ENCODE peak calls at places on chromosome 4, in seven cellular contexts. K is stimulated activated CD4-positive, alpha-beta T cell treated with anti-CD3 and anti-CD28 coated beads, Interleukin-15, amount 100 ng/mL, for 24 hours; Q is heart right ventricle; N is activated effector memory CD4-positive, alpha-beta T cell treated with Interleukin-2 at 50 U/mL for 16 hours; I is activated CD8-positive, alpha-beta T cell treated with anti-CD3 and anti-CD28 coated beads, Interleukin-2, amount 10 ng/mL, durations not matched to agents 7 days and 5 days; R is kidney; O is central memory CD8-positive, alpha-beta T cell. C is an unnamed sample.

GRCh38 chr4:151950993-151951726 is 190.4 kb upstream of the GATB start:
- DNase-seq in K (no peak), Q (no peak), N (no peak), I (no peak), R (no peak), O (no peak), C (no peak)

GRCh38 chr4:8911311-8912088 is 39.9 kb upstream of the HMX1 start:
- DNase-seq in K (no peak), Q (no peak), N (no peak), I (no peak), R (peak), O (peak), C (no peak)

GRCh38 chr4:1767770-1768366 is 25.2 kb upstream of the FGFR3 start:
- DNase-seq in K (peak), Q (no peak), N (no peak), I (no peak), R (no peak), O (no peak), C (no peak)

GRCh38 chr4:109406337-109406931 is 27.2 kb upstream of the SEC24B start:
- DNase-seq in K (peak), Q (no peak), N (no peak), I (peak), R (no peak), O (no peak), C (peak)

GRCh38 chr4:101977096-101977495 is 186.6 kb downstream of the BANK1 start:
- DNase-seq in K (no peak), Q (no peak), N (no peak), I (no peak), R (no peak), O (no peak), C (no peak)

GRCh38 chr4:84366111-84366510 is 133.0 kb downstream of the NKX6-1 start:
- DNase-seq in K (no peak), Q (no peak), N (no peak), I (no peak), R (no peak), O (no peak), C (no peak)

GRCh38 chr4:143362392-143363046 is 25.8 kb downstream of the GAB1 start:
- DNase-seq in K (no peak), Q (no peak), N (no peak), I (peak), R (no peak), O (no peak), C (peak)

GRCh38 chr4:80173387-80173786 is 23.9 kb upstream of the PRDM8 start:
- DNase-seq in K (peak), Q (no peak), N (no peak), I (peak), R (no peak), O (no peak), C (peak)

GRCh38 chr4:4613126-4613465 is 71.2 kb upstream of the STX18 start:
- DNase-seq in K (no peak), Q (no peak), N (no peak), I (no peak), R (no peak), O (no peak), C (no peak)

GRCh38 chr4:95660719-95661118 is 111.9 kb upstream of the UNC5C start:
- DNase-seq in K (no peak), Q (no peak), N (no peak), I (no peak), R (no peak), O (no peak), C (no peak)

GRCh38 chr4:103018391-103019318 is 850 bp downstream of the SLC9B1 start:
- DNase-seq in K (peak), Q (no peak), N (no peak), I (no peak), R (no peak), O (no peak), C (peak)

GRCh38 chr4:8272472-8273428 is 3.2 kb downstream of the HTRA3 start:
- DNase-seq in K (no peak), Q (peak), N (no peak), I (no peak), R (peak), O (no peak), C (no peak)

GRCh38 chr4:187175197-187175596 is 451.5 kb upstream of the FAT1 start:
- DNase-seq in K (no peak), Q (no peak), N (no peak), I (no peak), R (no peak), O (no peak), C (no peak)

GRCh38 chr4:797066-797465 is 28.9 kb downstream of the CPLX1 start:
- DNase-seq in K (no peak), Q (no peak), N (no peak), I (no peak), R (peak), O (no peak), C (no peak)

GRCh38 chr4:148124512-148124911 is 317.7 kb downstream of the NR3C2 start:
- DNase-seq in K (no peak), Q (no peak), N (no peak), I (no peak), R (no peak), O (no peak), C (no peak)

GRCh38 chr4:147596976-147597375 is 20.2 kb upstream of the TMEM184C start:
- DNase-seq in K (no peak), Q (no peak), N (no peak), I (no peak), R (no peak), O (no peak), C (no peak)

GRCh38 chr4:151236036-151236435 is 40.9 kb upstream of the PRSS48 start:
- DNase-seq in K (no peak), Q (no peak), N (no peak), I (no peak), R (no peak), O (no peak), C (no peak)

GRCh38 chr4:143185253-143186107 is 763 bp downstream of the USP38 start:
- DNase-seq in K (no peak), Q (no peak), N (peak), I (peak), R (peak), O (peak), C (peak)

GRCh38 chr4:25856756-25857155 is 6.0 kb downstream of the SEL1L3 start:
- DNase-seq in K (no peak), Q (no peak), N (no peak), I (no peak), R (no peak), O (no peak), C (no peak)

GRCh38 chr4:74408639-74409038 is 36.3 kb upstream of the AREG start:
- DNase-seq in K (no peak), Q (no peak), N (no peak), I (no peak), R (no peak), O (no peak), C (no peak)

GRCh38 chr4:41384992-41385391 is 128.3 kb downstream of the UCHL1 start:
- DNase-seq in K (no peak), Q (peak), N (no peak), I (no peak), R (peak), O (no peak), C (no peak)

GRCh38 chr4:140052050-140052449 is 101.9 kb downstream of the MAML3 start:
- DNase-seq in K (peak), Q (peak), N (no peak), I (peak), R (no peak), O (no peak), C (peak)

GRCh38 chr4:169079942-169080827 is 70.1 kb upstream of the CBR4 start:
- DNase-seq in K (peak), Q (peak), N (no peak), I (no peak), R (peak), O (no peak), C (peak)

GRCh38 chr4:22474636-22475310 is 41.1 kb downstream of the ADGRA3 start:
- DNase-seq in K (no peak), Q (no peak), N (no peak), I (no peak), R (no peak), O (no peak), C (no peak)

GRCh38 chr4:42786350-42787070 is 106.0 kb upstream of the GRXCR1 start:
- DNase-seq in K (no peak), Q (no peak), N (no peak), I (no peak), R (no peak), O (no peak), C (no peak)

GRCh38 chr4:85741921-85742591 is 267.1 kb downstream of the ARHGAP24 start:
- DNase-seq in K (no peak), Q (peak), N (no peak), I (no peak), R (no peak), O (no peak), C (no peak)

GRCh38 chr4:128573781-128574508 is 235.6 kb upstream of the JADE1 start:
- DNase-seq in K (no peak), Q (no peak), N (no peak), I (no peak), R (no peak), O (no peak), C (no peak)

GRCh38 chr4:73603854-73604584 is 16.2 kb downstream of the RASSF6 start:
- DNase-seq in K (no peak), Q (no peak), N (no peak), I (no peak), R (no peak), O (no peak), C (no peak)

GRCh38 chr4:40423735-40424134 is 88.6 kb downstream of the CHRNA9 start:
- DNase-seq in K (no peak), Q (no peak), N (no peak), I (no peak), R (no peak), O (no peak), C (no peak)

GRCh38 chr4:99979872-99980271 is 29.8 kb upstream of the H2AZ1 start:
- DNase-seq in K (no peak), Q (no peak), N (no peak), I (no peak), R (no peak), O (no peak), C (no peak)